ENCODE peak calls at places on chromosomes 7 and 10, in seven cellular contexts. T, P, U, K, R, M and E are unnamed samples. For H3K4me1, the result is how much of the 10 kb centered on the place peaks cover.

GRCh38 chr7:23065974-23066373 is 39.6 kb upstream of the KLHL7 start:
- DNase-seq in T (no peak), P (no peak), U (no peak), K (no peak), R (no peak), M (no peak), E (no peak)

GRCh38 chr10:102645388-102645740 is 1.1 kb downstream of the TRIM8 start:
- DNase-seq in T (peak), P (peak), U (no peak), K (peak), R (peak), M (peak), E (peak)

GRCh38 chr10:50624866-50625491 is 1.2 kb upstream of the SGMS1 start:
- DNase-seq in T (peak), P (peak), U (peak), K (peak), R (peak), M (no peak), E (peak)

GRCh38 chr7:73830872-73831655 is at the start of gene CLDN4:
- DNase-seq in T (no peak), P (peak), U (peak), K (no peak), R (no peak), M (no peak), E (peak)

GRCh38 chr10:14329609-14330246 is 996 bp downstream of the FRMD4A start:
- DNase-seq in T (no peak), P (no peak), U (peak), K (no peak), R (no peak), M (no peak), E (no peak)

GRCh38 chr7:99740573-99741437 is 5.8 kb upstream of the CYP3A7 start:
- DNase-seq in T (no peak), P (no peak), U (no peak), K (no peak), R (no peak), M (no peak), E (no peak)

GRCh38 chr10:63236113-63236935 is 103.2 kb downstream of the NRBF2 start:
- DNase-seq in T (peak), P (no peak), U (no peak), K (peak), R (no peak), M (no peak), E (no peak)

GRCh38 chr10:96321822-96322221 is 17.6 kb downstream of the DNTT start:
- DNase-seq in T (no peak), P (no peak), U (no peak), K (no peak), R (no peak), M (no peak), E (no peak)

GRCh38 chr10:48533951-48534720 is 70.7 kb downstream of the ARHGAP22 start:
- DNase-seq in T (no peak), P (no peak), U (no peak), K (no peak), R (no peak), M (no peak), E (no peak)

GRCh38 chr10:131842351-131843088 is 58.3 kb upstream of the PPP2R2D start:
- DNase-seq in T (no peak), P (peak), U (no peak), K (no peak), R (no peak), M (no peak), E (no peak)

GRCh38 chr7:44587843-44588711 is 6.0 kb upstream of the TMED4 start:
- DNase-seq in T (peak), P (no peak), U (no peak), K (peak), R (peak), M (no peak), E (peak)

GRCh38 chr7:4837041-4837813 is 24.6 kb downstream of the PAPOLB start:
- DNase-seq in T (no peak), P (peak), U (no peak), K (no peak), R (no peak), M (no peak), E (no peak)

GRCh38 chr10:61943699-61944444 is 42.4 kb downstream of the ARID5B start:
- DNase-seq in T (no peak), P (no peak), U (no peak), K (peak), R (no peak), M (no peak), E (no peak)
- H3K4me1 ChIP-seq in T (under half), P (under half), U (under half), K (half or more), R (under half), M (under half), E (under half)

DNA sequence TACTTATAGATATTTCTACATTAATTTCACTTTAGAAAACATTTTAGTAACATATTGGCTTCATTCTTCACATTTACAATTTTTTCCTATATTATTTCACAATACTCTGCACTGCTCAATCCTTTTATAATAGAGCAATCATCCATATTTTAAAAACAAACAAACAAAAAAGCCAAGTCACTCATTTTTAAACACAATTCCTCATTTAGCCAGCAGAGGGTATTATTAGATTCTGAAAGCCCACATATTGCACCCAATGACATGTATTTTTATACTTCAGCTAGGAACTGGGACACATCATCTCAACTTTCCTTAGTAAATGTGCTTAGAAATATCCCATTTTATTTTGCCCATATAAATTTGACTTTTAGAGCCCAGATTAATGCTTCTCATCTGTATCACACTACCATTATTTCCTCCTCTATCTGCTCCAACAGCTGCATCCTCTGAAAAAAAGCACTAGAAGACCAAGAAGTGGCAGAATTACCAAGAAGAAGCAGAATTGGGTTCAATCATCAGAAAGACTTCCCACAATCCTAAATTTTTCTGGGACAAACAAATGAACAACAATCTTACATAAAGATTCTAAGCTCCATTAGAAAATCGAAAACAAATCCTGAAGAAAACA is 29.5 kb downstream of the CTNNA3 start:
- DNase-seq in T (peak), P (no peak), U (no peak), K (peak), R (no peak), M (no peak), E (no peak)
- TF ChIP-seq CTCF in T (peak), P (peak), U (peak), K (peak), R (peak), M (peak), E (peak)

GRCh38 chr10:22615101-22615500 is 99.3 kb downstream of the PIP4K2A start:
- DNase-seq in T (no peak), P (no peak), U (no peak), K (no peak), R (no peak), M (no peak), E (no peak)
- H3K4me1 ChIP-seq in T (under half), P (under half), U (under half), K (half or more), R (under half), M (under half), E (under half)

DNA sequence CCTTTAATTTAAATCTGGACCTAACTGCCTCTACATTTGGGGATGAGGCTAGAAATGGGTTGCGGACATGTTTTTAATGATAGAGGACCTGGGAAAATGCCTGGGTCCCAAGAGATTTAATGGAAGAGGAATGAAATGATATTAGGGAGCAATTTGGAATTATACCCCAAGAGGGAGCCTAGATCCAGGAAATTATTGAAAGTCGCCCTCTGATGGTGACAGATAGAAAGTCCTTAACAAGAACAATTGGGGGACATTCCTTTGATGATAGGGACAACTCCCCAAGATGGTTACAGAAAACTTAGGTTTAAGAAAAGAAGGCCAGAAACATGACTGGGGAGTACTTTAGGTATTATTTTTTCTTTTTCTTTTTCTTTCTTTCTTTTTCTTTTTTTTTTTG is 9.5 kb upstream of the TSGA13 start:
- DNase-seq in T (peak), P (no peak), U (peak), K (peak), R (no peak), M (no peak), E (no peak)
- TF ChIP-seq CTCF in T (peak), P (peak), U (peak), K (peak), R (peak), M (peak), E (peak)

GRCh38 chr10:113086282-113086681 is 136.2 kb downstream of the TCF7L2 start:
- DNase-seq in T (peak), P (no peak), U (no peak), K (no peak), R (no peak), M (no peak), E (no peak)

GRCh38 chr10:113089581-113089980 is 139.5 kb downstream of the TCF7L2 start:
- DNase-seq in T (no peak), P (no peak), U (no peak), K (no peak), R (no peak), M (no peak), E (no peak)

GRCh38 chr10:113085776-113086175 is 135.7 kb downstream of the TCF7L2 start:
- DNase-seq in T (no peak), P (no peak), U (no peak), K (no peak), R (no peak), M (no peak), E (no peak)

GRCh38 chr10:113087082-113088029 is 137.3 kb downstream of the TCF7L2 start:
- DNase-seq in T (peak), P (peak), U (no peak), K (no peak), R (peak), M (peak), E (peak)

GRCh38 chr10:113088194-113088593 is 138.1 kb downstream of the TCF7L2 start:
- DNase-seq in T (no peak), P (no peak), U (no peak), K (no peak), R (no peak), M (no peak), E (no peak)
- H3K4me1 ChIP-seq in T (half or more), P (under half), U (under half), K (under half), R (under half), M (under half), E (under half)

GRCh38 chr10:74750848-74751274 is 75.5 kb upstream of the KAT6B start:
- DNase-seq in T (no peak), P (no peak), U (no peak), K (no peak), R (no peak), M (no peak), E (no peak)
- TF ChIP-seq CTCF in T (no peak), P (no peak), U (no peak), K (no peak), R (no peak), M (no peak), E (no peak)

GRCh38 chr7:92735707-92736106 is 100.7 kb downstream of the CDK6 start:
- DNase-seq in T (no peak), P (no peak), U (no peak), K (no peak), R (no peak), M (no peak), E (no peak)
- H3K4me1 ChIP-seq in T (under half), P (under half), U (under half), K (under half), R (under half), M (under half), E (under half)

GRCh38 chr10:112229096-112229495 is 45.5 kb upstream of the GPAM start:
- DNase-seq in T (no peak), P (no peak), U (no peak), K (no peak), R (no peak), M (no peak), E (no peak)

GRCh38 chr10:112232670-112233069 is 49.1 kb upstream of the GPAM start:
- DNase-seq in T (no peak), P (no peak), U (no peak), K (peak), R (no peak), M (no peak), E (peak)

GRCh38 chr10:112231602-112232001 is 48.0 kb upstream of the GPAM start:
- DNase-seq in T (no peak), P (no peak), U (no peak), K (no peak), R (no peak), M (no peak), E (no peak)

GRCh38 chr10:112229901-112230300 is 46.3 kb upstream of the GPAM start:
- DNase-seq in T (no peak), P (no peak), U (no peak), K (no peak), R (no peak), M (no peak), E (no peak)

DNA sequence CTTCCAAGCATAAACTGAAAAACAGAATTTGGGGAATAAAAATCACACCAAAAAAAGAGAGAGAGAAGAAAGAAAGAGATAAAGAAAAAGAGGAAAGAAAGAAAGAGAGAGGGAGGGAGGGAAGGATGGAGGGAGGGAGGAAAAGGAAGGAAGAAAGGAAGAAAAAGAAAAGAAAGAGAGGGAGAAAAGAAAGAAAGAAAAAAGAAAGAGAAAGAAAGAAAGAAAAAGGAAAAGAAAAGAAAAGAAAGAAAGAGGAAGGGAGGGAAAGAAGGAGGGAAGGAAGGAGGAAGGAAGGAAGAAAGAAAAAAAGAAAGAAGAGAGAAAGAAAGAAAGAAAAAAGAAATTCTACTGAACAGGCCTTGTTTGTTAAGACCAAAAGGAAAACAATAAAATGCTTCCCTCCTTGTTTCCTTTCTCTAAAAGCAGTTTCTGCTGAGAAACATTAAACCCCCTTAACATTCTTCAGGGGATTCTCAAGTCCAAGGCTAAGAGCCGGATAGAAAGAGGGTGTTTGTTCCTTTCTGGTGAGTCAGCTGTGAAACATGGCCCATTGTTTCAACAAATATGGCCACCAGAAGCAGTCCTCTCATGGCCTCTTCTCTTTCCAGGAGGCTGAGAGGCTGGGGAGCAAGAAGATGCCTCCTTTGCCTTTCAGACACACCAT is 46.9 kb upstream of the GPAM start:
- DNase-seq in T (no peak), P (no peak), U (no peak), K (no peak), R (no peak), M (no peak), E (no peak)
- TF ChIP-seq CTCF in T (no peak), P (no peak), U (no peak), K (no peak), R (no peak), M (no peak), E (no peak)

GRCh38 chr10:70494536-70494935 is 16.0 kb downstream of the PALD1 start:
- DNase-seq in T (no peak), P (no peak), U (no peak), K (no peak), R (no peak), M (no peak), E (no peak)

GRCh38 chr10:70493660-70494234 is 15.2 kb downstream of the PALD1 start:
- DNase-seq in T (no peak), P (no peak), U (peak), K (peak), R (peak), M (no peak), E (no peak)

GRCh38 chr10:70492786-70493659 is 14.5 kb downstream of the PALD1 start:
- DNase-seq in T (no peak), P (no peak), U (no peak), K (peak), R (no peak), M (no peak), E (no peak)

GRCh38 chr10:70490142-70490541 is 11.6 kb downstream of the PALD1 start:
- DNase-seq in T (no peak), P (no peak), U (no peak), K (peak), R (no peak), M (no peak), E (no peak)

DNA sequence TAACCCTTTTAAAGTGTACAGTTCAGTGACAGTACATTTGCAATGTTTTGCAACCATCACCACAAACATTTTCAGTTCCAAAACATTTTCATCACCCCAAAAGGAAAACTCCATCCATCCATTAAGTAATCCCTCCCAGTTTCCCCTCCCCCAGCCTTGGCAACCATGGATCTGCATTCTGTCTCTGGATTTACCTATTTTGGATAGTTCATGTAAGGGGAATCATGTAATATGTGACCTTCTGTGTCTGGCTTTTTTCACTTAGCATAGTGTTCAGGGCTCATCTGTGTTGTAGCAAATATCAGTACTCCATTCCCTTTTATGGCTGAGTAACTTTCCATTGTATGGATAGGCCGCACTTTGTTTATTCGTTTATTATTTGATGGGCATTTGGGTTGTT is 13.0 kb downstream of the PALD1 start:
- DNase-seq in T (no peak), P (no peak), U (no peak), K (no peak), R (no peak), M (no peak), E (no peak)
- H3K4me1 ChIP-seq in T (under half), P (under half), U (under half), K (half or more), R (under half), M (under half), E (under half)